ENCODE peak calls at places on chromosomes 3 and 15, in nine cellular contexts. T is stomach, N is A549, L is ovary, V is HepG2, W is H1, I is suprapubic skin, J is sigmoid colon, C is K562. R is an unnamed sample.
A peak's percentile ranks its signal among the peaks of the same experiment; 100 is the strongest.

GRCh38 chr3:71168043-71168720 is 415.3 kb downstream of the FOXP1 start:
- DNase-seq in T (no peak), N (no peak), L (no peak), V (no peak), W (no peak), I (no peak), J (no peak), C (no peak), R (no peak)

GRCh38 chr15:90407871-90408317 is 19.9 kb downstream of the IQGAP1 start:
- DNase-seq in T (no peak), N (no peak), L (no peak), V (no peak), W (no peak), I (no peak), J (no peak), C (no peak), R (no peak)

GRCh38 chr3:59425942-59426341 is 376.1 kb upstream of the CFAP20DC start:
- DNase-seq in T (no peak), N (no peak), L (no peak), V (no peak), W (no peak), I (no peak), J (no peak), C (no peak), R (no peak)

GRCh38 chr15:63551400-63551799 is 45.8 kb upstream of the FBXL22 start:
- DNase-seq in T (no peak), N (no peak), L (no peak), V (no peak), W (no peak), I (no peak), J (no peak), C (no peak), R (no peak)

GRCh38 chr15:62782100-62782791 is 260.3 kb upstream of the TPM1 start:
- DNase-seq in T (peak; percentile 86), N (peak; percentile 81), L (peak; percentile 76), V (peak; percentile 78), W (no peak), I (no peak), J (peak; percentile 94), C (peak; percentile 55), R (peak; percentile 54)

GRCh38 chr3:168951884-168952283 is 711.6 kb downstream of the MECOM start:
- DNase-seq in T (no peak), N (no peak), L (no peak), V (no peak), W (no peak), I (no peak), J (no peak), C (no peak), R (no peak)

GRCh38 chr15:80419546-80419945 is 15.4 kb downstream of the ARNT2 start:
- DNase-seq in T (no peak), N (no peak), L (no peak), V (no peak), W (no peak), I (no peak), J (no peak), C (no peak), R (no peak)

GRCh38 chr15:82670699-82671098 is 23.5 kb upstream of the CPEB1 start:
- DNase-seq in T (no peak), N (no peak), L (no peak), V (no peak), W (no peak), I (no peak), J (peak; percentile 18), C (no peak), R (no peak)

GRCh38 chr3:136939489-136939888 is 18.3 kb upstream of the IL20RB start:
- DNase-seq in T (no peak), N (no peak), L (no peak), V (no peak), W (no peak), I (no peak), J (no peak), C (no peak), R (no peak)

GRCh38 chr3:126440709-126440995 is 35.0 kb downstream of the ZXDC start:
- DNase-seq in T (peak; percentile 18), N (no peak), L (peak; percentile 5), V (no peak), W (no peak), I (no peak), J (peak; percentile 51), C (no peak), R (no peak)

DNA sequence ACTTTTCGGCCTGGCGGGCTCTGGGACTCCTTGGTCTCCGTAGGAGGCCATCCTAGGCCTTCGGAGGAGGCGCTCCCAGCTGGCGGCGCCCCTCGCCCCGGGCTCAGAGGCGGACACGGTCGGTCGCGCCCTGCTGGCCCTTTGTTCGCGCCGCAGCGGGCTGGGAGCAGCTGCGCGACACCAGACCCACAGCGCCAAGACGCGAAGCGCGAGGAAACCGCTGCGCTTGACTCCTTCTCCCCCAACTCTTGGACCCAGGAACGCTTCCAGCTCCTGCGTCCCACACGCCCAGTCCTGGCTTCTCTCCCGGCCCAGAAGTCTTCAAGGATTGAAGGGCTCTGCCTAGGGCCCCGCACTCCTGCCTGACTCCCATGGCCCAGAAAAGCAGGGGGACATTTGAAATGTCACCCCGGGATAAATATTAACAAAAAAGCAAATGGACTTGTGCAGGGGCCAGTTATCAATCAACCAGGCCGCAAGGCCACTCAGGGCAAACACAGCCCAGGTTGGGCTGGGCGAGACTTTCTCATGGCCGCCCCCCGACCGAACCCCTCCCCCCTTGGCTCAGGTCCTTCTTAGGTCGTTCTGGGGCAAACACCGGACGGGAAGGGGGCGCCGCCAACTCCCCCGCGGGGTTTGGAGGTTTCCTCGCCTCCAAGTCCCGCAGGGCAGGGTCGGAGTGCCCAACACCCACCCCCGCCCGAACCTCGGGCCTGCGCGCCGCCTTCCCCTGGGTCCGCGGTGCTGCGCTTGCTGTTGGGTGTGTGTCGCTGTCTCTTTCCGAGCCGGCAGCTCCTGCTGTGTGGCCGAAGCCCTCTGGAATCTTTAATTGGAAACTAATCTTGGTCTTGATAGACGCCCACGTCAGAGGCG is 5.1 kb downstream of the ONECUT1 start:
- DNase-seq in T (no peak), N (no peak), L (no peak), V (peak; percentile 39), W (no peak), I (no peak), J (no peak), C (no peak), R (no peak)
- H3K9me3 ChIP-seq in T (no peaks in the 10 kb centered on the region), N (no peaks in the 10 kb centered on the region), L (no peaks in the 10 kb centered on the region), V (peaks cover 22% of the 10 kb centered on the region), W (no peaks in the 10 kb centered on the region), I (no peaks in the 10 kb centered on the region), J (no peaks in the 10 kb centered on the region), C (no peaks in the 10 kb centered on the region), R (no peaks in the 10 kb centered on the region)

DNA sequence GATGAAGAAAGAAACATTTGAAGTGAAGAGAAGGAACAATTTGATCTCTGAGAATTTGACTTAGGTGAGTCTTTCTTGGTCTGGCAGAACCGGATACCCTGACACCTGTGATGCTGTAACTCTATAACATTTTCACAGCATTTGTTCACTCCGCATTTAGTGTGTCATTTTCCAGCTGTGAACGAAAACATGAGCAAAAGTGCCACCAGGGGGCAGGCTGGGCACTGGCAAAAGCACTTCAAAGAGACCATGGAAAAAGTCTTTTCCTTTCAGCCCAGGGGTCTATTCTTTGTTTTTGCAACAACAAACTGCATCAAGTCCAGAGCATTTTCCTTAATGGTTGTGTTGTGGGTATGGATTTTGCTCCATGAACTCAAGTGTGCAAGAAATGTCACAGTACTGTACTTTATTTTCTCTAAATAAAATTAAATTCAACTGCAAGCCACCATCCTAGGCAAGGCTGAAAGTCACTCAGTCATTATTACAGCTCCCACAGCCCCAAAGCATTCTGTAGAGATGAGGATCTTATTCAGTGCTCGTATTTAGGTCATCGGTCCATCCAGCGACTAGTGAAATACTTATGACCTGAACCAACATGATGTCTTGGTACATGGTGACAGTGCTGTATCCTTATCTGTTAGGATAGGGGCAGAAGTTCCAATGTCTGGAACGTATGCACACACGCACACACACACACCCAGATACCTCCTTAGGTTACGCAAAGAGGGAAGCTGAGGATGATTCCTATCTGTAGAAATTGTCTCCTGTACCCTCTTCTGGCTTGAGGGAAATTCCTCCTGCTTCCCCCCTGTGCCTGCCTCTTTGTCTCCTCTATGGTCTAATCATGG is 125.5 kb downstream of the GADL1 start:
- DNase-seq in T (peak; percentile 76), N (peak; percentile 43), L (peak; percentile 40), V (peak; percentile 45), W (no peak), I (no peak), J (peak; percentile 78), C (peak; percentile 34), R (peak; percentile 69)
- TF ChIP-seq EP300 in T (no peak), N (no peak), L (no peak), V (no peak), W (no peak), I (no peak), J (no peak), C (no peak), R (no peak)

GRCh38 chr3:123854905-123855304 is 29.2 kb downstream of the MYLK start:
- DNase-seq in T (no peak), N (no peak), L (no peak), V (no peak), W (no peak), I (no peak), J (no peak), C (no peak), R (no peak)
- H3K9me3 ChIP-seq in T (no peaks in the 10 kb centered on the region), N (peaks cover 14% of the 10 kb centered on the region), L (no peaks in the 10 kb centered on the region), V (no peaks in the 10 kb centered on the region), W (no peaks in the 10 kb centered on the region), I (no peaks in the 10 kb centered on the region), J (no peaks in the 10 kb centered on the region), C (no peaks in the 10 kb centered on the region), R (no peaks in the 10 kb centered on the region)

DNA sequence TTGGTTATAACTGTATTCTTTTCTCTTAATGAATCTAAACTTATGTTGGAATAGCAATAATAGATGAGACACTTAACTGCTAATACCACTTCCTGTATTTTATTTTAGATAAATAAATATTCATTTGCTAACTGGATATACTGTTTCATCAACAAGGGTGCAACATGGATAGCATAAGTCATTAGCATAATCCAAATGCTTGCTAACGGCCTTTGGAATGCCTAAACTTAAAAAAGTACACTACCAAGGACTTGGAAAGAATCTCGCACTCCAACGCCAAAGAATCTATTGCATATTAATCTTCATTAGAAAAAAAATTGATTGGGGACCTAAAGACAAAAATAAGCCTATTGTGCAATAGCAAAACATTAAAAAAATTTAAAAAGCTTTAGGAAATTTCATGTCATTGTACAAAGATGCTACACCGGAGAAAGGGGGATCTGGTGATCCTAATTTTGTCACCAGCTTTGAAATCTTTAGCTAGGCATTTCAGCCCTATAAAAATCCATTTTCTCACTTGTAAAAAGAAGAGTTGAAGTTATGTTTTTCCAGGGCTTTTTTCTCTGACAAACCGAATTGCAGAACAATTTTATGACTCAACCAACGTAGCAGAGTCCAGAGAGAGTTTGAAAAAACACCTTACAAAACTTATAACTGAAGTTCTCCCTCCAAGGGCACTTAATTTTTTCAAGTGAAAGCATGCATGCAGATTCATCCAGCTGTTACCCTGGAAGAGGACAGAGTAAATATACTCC is 4.1 kb downstream of the VGLL3 start:
- DNase-seq in T (no peak), N (no peak), L (no peak), V (no peak), W (no peak), I (no peak), J (no peak), C (no peak), R (no peak)
- TF ChIP-seq EP300 in T (no peak), N (no peak), L (no peak), V (no peak), W (no peak), I (no peak), J (no peak), C (no peak), R (no peak)

DNA sequence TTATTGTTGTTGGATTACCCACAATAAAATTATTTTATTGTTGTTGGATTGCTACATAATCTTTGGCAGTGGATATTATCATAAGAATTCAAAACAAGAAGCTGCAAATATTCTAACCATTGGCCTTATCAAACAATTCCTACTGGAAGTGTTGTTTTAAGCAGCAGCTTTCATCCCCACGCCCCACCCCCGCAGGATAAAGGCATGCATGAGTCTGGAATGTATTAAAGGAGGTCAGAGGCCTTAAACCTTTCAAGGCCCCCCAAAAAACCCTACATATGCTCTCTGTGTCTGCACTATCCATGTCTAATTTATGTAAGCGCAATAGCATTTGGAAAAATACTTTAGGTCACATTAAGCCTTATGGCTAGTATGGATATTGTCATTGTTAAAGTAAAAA is 23.1 kb downstream of the P3H2 start:
- DNase-seq in T (no peak), N (no peak), L (no peak), V (no peak), W (no peak), I (no peak), J (no peak), C (no peak), R (no peak)
- H3K9me3 ChIP-seq in T (no peaks in the 10 kb centered on the region), N (no peaks in the 10 kb centered on the region), L (no peaks in the 10 kb centered on the region), V (no peaks in the 10 kb centered on the region), W (no peaks in the 10 kb centered on the region), I (no peaks in the 10 kb centered on the region), J (no peaks in the 10 kb centered on the region), C (peaks cover 2% of the 10 kb centered on the region), R (no peaks in the 10 kb centered on the region)

R was measured in transverse colon.